ENCODE peak calls at places on chromosomes 3 and 15, in ten cellular contexts. A is PC-9, V is upper lobe of left lung, W is heart left ventricle, Y is OCI-LY7, F is tibial nerve, O is neural progenitor cell, L is cardiac muscle cell, U is right atrium auricular region, D is GM23338. S is an unnamed sample. For H3K36me3, the result is how much of the 10 kb centered on the place peaks cover.

GRCh38 chr3:168085491-168086119 is 10.1 kb downstream of the GOLIM4 start:
- DNase-seq in A (no peak), V (no peak), W (no peak), Y (peak), F (no peak), O (no peak), L (no peak), U (no peak), D (no peak), S (no peak)

GRCh38 chr15:36605626-36606263 is 26.3 kb downstream of the CDIN1 start:
- DNase-seq in A (no peak), V (no peak), W (no peak), Y (no peak), F (no peak), O (no peak), L (no peak), U (no peak), D (no peak), S (no peak)

GRCh38 chr3:125232394-125232793 is 19.8 kb upstream of the SLC12A8 start:
- DNase-seq in A (no peak), V (no peak), W (no peak), Y (no peak), F (no peak), O (no peak), L (no peak), U (no peak), D (no peak), S (no peak)

GRCh38 chr15:35078221-35078915 is 6.7 kb downstream of the NANOGP8 start:
- DNase-seq in A (no peak), V (no peak), W (no peak), Y (peak), F (no peak), O (peak), L (peak), U (no peak), D (peak), S (no peak)

GRCh38 chr15:52331490-52332240 is 36.1 kb upstream of the MYO5C start:
- DNase-seq in A (peak), V (no peak), W (no peak), Y (peak), F (no peak), O (no peak), L (peak), U (no peak), D (peak), S (no peak)

GRCh38 chr15:43127752-43128151 is 5.6 kb upstream of the TMEM62 start:
- DNase-seq in A (peak), V (no peak), W (no peak), Y (no peak), F (no peak), O (no peak), L (no peak), U (no peak), D (no peak), S (no peak)

GRCh38 chr15:101551696-101552591 is 62.4 kb upstream of the PCSK6 start:
- DNase-seq in A (no peak), V (peak), W (no peak), Y (no peak), F (no peak), O (no peak), L (no peak), U (no peak), D (no peak), S (no peak)

GRCh38 chr15:72179950-72180581 is 17.5 kb downstream of the GRAMD2A start:
- DNase-seq in A (no peak), V (no peak), W (no peak), Y (no peak), F (peak), O (peak), L (peak), U (no peak), D (peak), S (no peak)

GRCh38 chr3:100797921-100798491 is 88.7 kb downstream of the TFG start:
- DNase-seq in A (no peak), V (no peak), W (no peak), Y (no peak), F (no peak), O (no peak), L (no peak), U (no peak), D (no peak), S (no peak)

GRCh38 chr15:22949074-22949547 is 31.1 kb downstream of the CYFIP1 start:
- DNase-seq in A (no peak), V (peak), W (peak), Y (no peak), F (peak), O (peak), L (peak), U (peak), D (peak), S (peak)

GRCh38 chr3:3907023-3907422 is 107.8 kb downstream of the LRRN1 start:
- DNase-seq in A (no peak), V (no peak), W (no peak), Y (no peak), F (no peak), O (no peak), L (no peak), U (no peak), D (no peak), S (no peak)

GRCh38 chr3:66138336-66139234 is 82.2 kb upstream of the SLC25A26 start:
- DNase-seq in A (peak), V (no peak), W (peak), Y (peak), F (no peak), O (peak), L (peak), U (no peak), D (peak), S (no peak)

GRCh38 chr3:96706517-96706916 is 107.9 kb upstream of the EPHA6 start:
- DNase-seq in A (no peak), V (no peak), W (no peak), Y (no peak), F (no peak), O (no peak), L (no peak), U (no peak), D (no peak), S (no peak)

GRCh38 chr15:69141286-69141701 is 19.1 kb upstream of the GLCE start:
- DNase-seq in A (peak), V (no peak), W (no peak), Y (no peak), F (no peak), O (no peak), L (no peak), U (no peak), D (no peak), S (no peak)

GRCh38 chr3:53258600-53259426 is 3.0 kb upstream of the TKT start:
- DNase-seq in A (no peak), V (no peak), W (no peak), Y (no peak), F (no peak), O (peak), L (no peak), U (no peak), D (peak), S (no peak)

GRCh38 chr3:53269888-53270880 is 14.4 kb upstream of the TKT start:
- DNase-seq in A (peak), V (peak), W (peak), Y (no peak), F (peak), O (peak), L (peak), U (peak), D (peak), S (peak)

GRCh38 chr3:124315215-124316033 is 323.5 kb upstream of the ROPN1 start:
- DNase-seq in A (no peak), V (no peak), W (no peak), Y (no peak), F (no peak), O (no peak), L (peak), U (no peak), D (no peak), S (no peak)

GRCh38 chr15:90871097-90871715 is 2.8 kb downstream of the FURIN start:
- DNase-seq in A (no peak), V (peak), W (no peak), Y (peak), F (no peak), O (peak), L (no peak), U (no peak), D (peak), S (no peak)

GRCh38 chr3:40516201-40516600 is 8.6 kb upstream of the ZNF621 start:
- DNase-seq in A (no peak), V (no peak), W (no peak), Y (no peak), F (no peak), O (no peak), L (peak), U (no peak), D (no peak), S (no peak)

GRCh38 chr3:186821429-186822367 is 15.4 kb upstream of the RFC4 start:
- DNase-seq in A (no peak), V (no peak), W (no peak), Y (peak), F (no peak), O (peak), L (peak), U (no peak), D (peak), S (no peak)

GRCh38 chr3:65888980-65889706 is 149.6 kb downstream of the MAGI1 start:
- DNase-seq in A (peak), V (no peak), W (peak), Y (no peak), F (no peak), O (no peak), L (peak), U (no peak), D (peak), S (peak)

GRCh38 chr3:24340966-24341365 is 153.7 kb downstream of the THRB start:
- DNase-seq in A (no peak), V (no peak), W (no peak), Y (no peak), F (no peak), O (no peak), L (no peak), U (no peak), D (no peak), S (no peak)
- H3K4me3 ChIP-seq in A (no peak), V (no peak), W (no peak), Y (no peak), F (no peak), O (no peak), L (no peak), U (no peak), D (no peak), S (no peak)

GRCh38 chr3:138263104-138263503 is 66.5 kb downstream of the NME9 start:
- DNase-seq in A (no peak), V (no peak), W (no peak), Y (no peak), F (no peak), O (peak), L (no peak), U (no peak), D (peak), S (no peak)
- TF ChIP-seq CTCF in A (no peak), V (no peak), W (no peak), Y (peak), F (no peak), O (peak), L (no peak), U (no peak), D (no peak), S (no peak)

GRCh38 chr3:70959506-70959905 is 624.0 kb downstream of the FOXP1 start:
- DNase-seq in A (no peak), V (no peak), W (no peak), Y (no peak), F (no peak), O (no peak), L (no peak), U (no peak), D (no peak), S (no peak)
- H3K36me3 ChIP-seq in A (under half), V (under half), W (half or more), Y (half or more), F (under half), O (under half), L (under half), U (half or more), D (under half), S (under half)

GRCh38 chr15:76181705-76182107 is 121.9 kb downstream of the TMEM266 start:
- DNase-seq in A (no peak), V (no peak), W (no peak), Y (no peak), F (no peak), O (no peak), L (no peak), U (no peak), D (no peak), S (no peak)

GRCh38 chr15:76187151-76187550 is 124.1 kb downstream of the ETFA start:
- DNase-seq in A (no peak), V (no peak), W (no peak), Y (no peak), F (no peak), O (no peak), L (no peak), U (no peak), D (no peak), S (no peak)

GRCh38 chr15:76184640-76185020 is 124.8 kb downstream of the TMEM266 start:
- DNase-seq in A (no peak), V (no peak), W (no peak), Y (no peak), F (no peak), O (no peak), L (no peak), U (no peak), D (no peak), S (no peak)

GRCh38 chr15:76185716-76186115 is 125.6 kb downstream of the ETFA start:
- DNase-seq in A (peak), V (no peak), W (no peak), Y (peak), F (no peak), O (peak), L (peak), U (no peak), D (peak), S (peak)

GRCh38 chr15:76183906-76184639 is 124.3 kb downstream of the TMEM266 start:
- DNase-seq in A (no peak), V (no peak), W (no peak), Y (no peak), F (no peak), O (peak), L (no peak), U (no peak), D (no peak), S (no peak)
- H3K4me3 ChIP-seq in A (no peak), V (no peak), W (no peak), Y (no peak), F (no peak), O (no peak), L (no peak), U (no peak), D (no peak), S (no peak)

DNA sequence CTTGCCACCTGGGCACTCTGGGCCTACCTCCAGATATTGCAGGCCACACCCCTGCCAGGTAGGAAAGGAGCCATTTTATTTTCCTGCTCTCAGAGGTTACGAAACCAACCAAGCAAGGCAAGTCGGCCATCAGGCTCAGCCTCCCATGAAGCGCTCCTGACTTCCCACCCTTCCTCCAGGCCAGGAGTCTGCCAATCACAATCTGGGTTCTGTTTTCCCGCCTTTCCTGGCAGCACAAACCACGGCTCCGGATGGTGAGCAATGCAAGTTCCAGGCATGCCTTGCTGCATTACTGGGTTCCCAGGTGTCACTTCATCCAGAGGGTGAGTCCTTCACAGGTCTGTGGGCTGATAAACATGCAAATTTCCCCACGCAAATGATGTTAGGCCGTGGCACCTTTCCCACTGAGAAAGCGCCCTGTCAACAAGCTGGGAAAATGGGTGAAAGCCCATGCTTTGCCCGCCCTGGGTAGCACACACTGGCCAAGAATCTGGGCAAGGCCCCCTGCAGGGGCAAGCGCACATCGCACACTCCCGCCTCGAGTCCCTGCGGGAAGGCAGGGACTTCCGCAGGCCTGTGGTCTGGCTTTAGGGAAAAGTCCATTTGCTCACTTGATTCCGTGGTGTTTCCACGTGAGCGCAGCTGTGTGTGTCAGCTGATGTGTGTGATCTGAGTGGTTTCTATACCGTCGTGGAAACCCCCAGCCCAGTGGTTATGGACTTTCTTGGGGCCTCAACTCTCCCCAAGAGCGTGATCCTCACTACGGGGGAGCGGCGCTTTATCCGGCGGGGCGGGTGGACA is 61.6 kb upstream of the RYK start:
- DNase-seq in A (peak), V (peak), W (no peak), Y (no peak), F (no peak), O (peak), L (peak), U (peak), D (peak), S (no peak)
- TF ChIP-seq CTCF in A (peak), V (peak), W (no peak), Y (no peak), F (peak), O (peak), L (peak), U (no peak), D (peak), S (peak)

GRCh38 chr15:78003539-78004008 is 73.9 kb downstream of the TBC1D2B start:
- DNase-seq in A (no peak), V (peak), W (no peak), Y (no peak), F (no peak), O (peak), L (no peak), U (no peak), D (no peak), S (no peak)

GRCh38 chr15:78002996-78003395 is 74.5 kb downstream of the TBC1D2B start:
- DNase-seq in A (no peak), V (no peak), W (no peak), Y (no peak), F (no peak), O (no peak), L (no peak), U (no peak), D (no peak), S (no peak)

GRCh38 chr15:78006567-78007205 is 70.8 kb downstream of the TBC1D2B start:
- DNase-seq in A (no peak), V (peak), W (no peak), Y (no peak), F (no peak), O (no peak), L (no peak), U (no peak), D (no peak), S (no peak)

GRCh38 chr15:78004919-78005634 is 72.4 kb downstream of the TBC1D2B start:
- DNase-seq in A (no peak), V (peak), W (peak), Y (no peak), F (peak), O (no peak), L (peak), U (peak), D (no peak), S (peak)

GRCh38 chr15:78004222-78004727 is 73.2 kb downstream of the TBC1D2B start:
- DNase-seq in A (no peak), V (no peak), W (no peak), Y (no peak), F (no peak), O (peak), L (no peak), U (no peak), D (no peak), S (no peak)
- H3K36me3 ChIP-seq in A (under half), V (half or more), W (half or more), Y (half or more), F (under half), O (under half), L (under half), U (under half), D (under half), S (half or more)

DNA sequence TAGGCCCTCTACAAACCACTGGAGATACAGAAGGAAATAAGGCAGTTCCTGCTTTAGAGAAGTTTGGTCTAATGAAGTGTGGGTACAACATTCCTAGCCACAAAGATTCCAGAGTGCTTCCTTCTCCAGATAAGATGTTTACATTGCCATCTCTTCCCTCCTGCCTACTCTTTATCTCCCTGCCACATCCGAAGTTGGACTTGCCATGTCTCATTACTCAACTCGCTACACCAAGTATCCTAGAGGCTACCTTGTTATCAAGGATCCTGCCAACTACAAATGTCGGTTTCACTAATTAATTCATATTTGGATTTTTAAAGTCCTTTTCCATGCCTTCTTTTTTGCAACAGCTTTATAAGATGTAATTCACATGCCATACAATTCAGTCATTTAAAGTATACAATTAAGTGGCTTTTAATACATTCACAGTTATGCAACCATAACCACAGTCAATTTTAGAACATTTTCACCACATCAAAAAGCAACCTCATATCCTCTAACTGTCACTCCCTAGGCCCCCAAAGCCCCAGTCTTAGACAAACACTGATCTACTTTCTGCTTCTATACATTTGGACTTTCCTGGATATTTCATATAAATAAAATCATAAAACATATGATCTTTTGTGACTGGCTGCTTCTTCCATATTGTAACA is 53.7 kb upstream of the CSTA start:
- DNase-seq in A (no peak), V (no peak), W (no peak), Y (no peak), F (no peak), O (no peak), L (peak), U (no peak), D (no peak), S (no peak)
- H3K4me3 ChIP-seq in A (no peak), V (no peak), W (no peak), Y (no peak), F (no peak), O (no peak), L (no peak), U (no peak), D (no peak), S (no peak)

GRCh38 chr3:194485876-194486539 is 794 bp downstream of the ATP13A3 start:
- DNase-seq in A (peak), V (peak), W (peak), Y (peak), F (no peak), O (peak), L (peak), U (peak), D (peak), S (no peak)
- TF ChIP-seq CTCF in A (peak), V (peak), W (no peak), Y (no peak), F (peak), O (peak), L (peak), U (no peak), D (no peak), S (peak)

GRCh38 chr3:16113704-16114103 is 60.8 kb upstream of the GALNT15 start:
- DNase-seq in A (no peak), V (no peak), W (no peak), Y (no peak), F (no peak), O (no peak), L (no peak), U (no peak), D (no peak), S (no peak)

GRCh38 chr3:16114381-16114916 is 60.0 kb upstream of the GALNT15 start:
- DNase-seq in A (no peak), V (no peak), W (no peak), Y (no peak), F (no peak), O (no peak), L (no peak), U (no peak), D (no peak), S (no peak)

GRCh38 chr3:16112910-16113504 is 61.5 kb upstream of the GALNT15 start:
- DNase-seq in A (no peak), V (no peak), W (no peak), Y (no peak), F (no peak), O (no peak), L (peak), U (no peak), D (no peak), S (no peak)

GRCh38 chr3:16106050-16106449 is 68.4 kb upstream of the GALNT15 start:
- DNase-seq in A (no peak), V (no peak), W (no peak), Y (no peak), F (no peak), O (no peak), L (no peak), U (no peak), D (no peak), S (no peak)

DNA sequence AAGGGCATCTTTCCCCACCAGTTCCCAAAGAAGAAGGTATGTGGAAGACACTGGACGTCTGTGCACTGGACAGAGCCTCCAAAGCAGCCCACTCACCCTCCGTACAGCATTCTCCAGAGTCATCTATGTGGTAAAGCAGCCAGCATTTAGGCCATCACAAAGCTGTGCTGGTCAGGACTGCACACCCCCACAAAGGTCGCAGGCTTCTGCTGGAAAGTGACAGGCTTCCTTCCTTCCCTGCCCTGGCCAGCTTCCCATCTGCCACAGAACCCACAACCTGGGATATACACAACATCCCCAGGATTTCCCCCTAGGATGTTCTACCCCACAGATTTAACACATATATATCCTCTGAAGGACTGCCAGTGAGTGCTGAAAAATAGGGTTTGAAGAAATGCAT is 64.6 kb upstream of the GALNT15 start:
- DNase-seq in A (no peak), V (no peak), W (no peak), Y (no peak), F (no peak), O (no peak), L (no peak), U (no peak), D (no peak), S (no peak)
- H3K36me3 ChIP-seq in A (under half), V (under half), W (under half), Y (under half), F (under half), O (under half), L (under half), U (under half), D (under half), S (under half)

S was measured in BJ.